ENCODE peak calls at places on chromosomes 1 and 21, in five cellular contexts. One of them, this sample, is unnamed.
A peak's percentile ranks its signal among the peaks of the same experiment; 100 is the strongest.

GRCh38 chr21:40128891-40129290 is 261.7 kb downstream of the PCP4 start:
- DNase-seq in thyroid gland: no peak
- DNase-seq in left ventricle myocardium inferior: no peak
- DNase-seq in stomach: no peak
- DNase-seq in lung: no peak
- DNase-seq in this sample: no peak

GRCh38 chr1:99681583-99681982 is 35.7 kb downstream of the PALMD start:
- DNase-seq in thyroid gland: no peak
- DNase-seq in left ventricle myocardium inferior: no peak
- DNase-seq in stomach: no peak
- DNase-seq in lung: no peak
- DNase-seq in this sample: no peak

GRCh38 chr1:25568834-25569598 is 25.6 kb downstream of the LDLRAP1 start:
- DNase-seq in thyroid gland: no peak
- DNase-seq in left ventricle myocardium inferior: no peak
- DNase-seq in stomach: no peak
- DNase-seq in lung: no peak
- DNase-seq in this sample: peak; percentile 87

GRCh38 chr1:199780948-199781347 is 246.6 kb upstream of the NR5A2 start:
- DNase-seq in thyroid gland: no peak
- DNase-seq in left ventricle myocardium inferior: no peak
- DNase-seq in stomach: no peak
- DNase-seq in lung: no peak
- DNase-seq in this sample: no peak

GRCh38 chr1:209455133-209455532 is 128.4 kb upstream of the CAMK1G start:
- DNase-seq in thyroid gland: no peak
- DNase-seq in left ventricle myocardium inferior: no peak
- DNase-seq in stomach: no peak
- DNase-seq in lung: no peak
- DNase-seq in this sample: no peak

GRCh38 chr21:16841917-16842316 is 670.9 kb upstream of the CXADR start:
- DNase-seq in thyroid gland: no peak
- DNase-seq in left ventricle myocardium inferior: no peak
- DNase-seq in stomach: no peak
- DNase-seq in lung: no peak
- DNase-seq in this sample: no peak

GRCh38 chr1:87330201-87330953 is 1.7 kb downstream of the LMO4 start:
- DNase-seq in thyroid gland: peak; percentile 42
- DNase-seq in left ventricle myocardium inferior: no peak
- DNase-seq in stomach: peak; percentile 34
- DNase-seq in lung: peak; percentile 34
- DNase-seq in this sample: peak; percentile 44

GRCh38 chr1:214552174-214552608 is 789 bp upstream of the PTPN14 start:
- DNase-seq in thyroid gland: peak; percentile 85
- DNase-seq in left ventricle myocardium inferior: peak; percentile 57
- DNase-seq in stomach: peak; percentile 79
- DNase-seq in lung: peak; percentile 81
- DNase-seq in this sample: peak; percentile 88

GRCh38 chr1:40311692-40312091 is 5.4 kb downstream of the COL9A2 start:
- DNase-seq in thyroid gland: no peak
- DNase-seq in left ventricle myocardium inferior: no peak
- DNase-seq in stomach: no peak
- DNase-seq in lung: no peak
- DNase-seq in this sample: no peak

GRCh38 chr1:160410412-160411005 is 10.1 kb downstream of the VANGL2 start:
- DNase-seq in thyroid gland: no peak
- DNase-seq in left ventricle myocardium inferior: no peak
- DNase-seq in stomach: no peak
- DNase-seq in lung: no peak
- DNase-seq in this sample: peak; percentile 62

GRCh38 chr1:197099444-197099843 is 32.4 kb upstream of the F13B start:
- DNase-seq in thyroid gland: no peak
- DNase-seq in left ventricle myocardium inferior: no peak
- DNase-seq in stomach: no peak
- DNase-seq in lung: no peak
- DNase-seq in this sample: no peak

GRCh38 chr1:13819637-13820036 is 119.6 kb downstream of the PRDM2 start:
- DNase-seq in thyroid gland: no peak
- DNase-seq in left ventricle myocardium inferior: no peak
- DNase-seq in stomach: no peak
- DNase-seq in lung: no peak
- DNase-seq in this sample: no peak

GRCh38 chr1:223076382-223076781 is 66.7 kb downstream of the TLR5 start:
- DNase-seq in thyroid gland: no peak
- DNase-seq in left ventricle myocardium inferior: peak; percentile 51
- DNase-seq in stomach: no peak
- DNase-seq in lung: no peak
- DNase-seq in this sample: no peak

GRCh38 chr1:74012583-74012982 is 185.4 kb downstream of the LRRIQ3 start:
- DNase-seq in thyroid gland: no peak
- DNase-seq in left ventricle myocardium inferior: no peak
- DNase-seq in stomach: no peak
- DNase-seq in lung: no peak
- DNase-seq in this sample: no peak

GRCh38 chr1:231159202-231159962 is 2.5 kb upstream of the TRIM67 start:
- DNase-seq in thyroid gland: no peak
- DNase-seq in left ventricle myocardium inferior: no peak
- DNase-seq in stomach: no peak
- DNase-seq in lung: no peak
- DNase-seq in this sample: no peak

GRCh38 chr1:19182223-19182622 is 27.8 kb downstream of the UBR4 start:
- DNase-seq in thyroid gland: no peak
- DNase-seq in left ventricle myocardium inferior: no peak
- DNase-seq in stomach: no peak
- DNase-seq in lung: no peak
- DNase-seq in this sample: no peak

GRCh38 chr1:182604835-182605164 is 611 bp upstream of the RGS16 start:
- DNase-seq in thyroid gland: no peak
- DNase-seq in left ventricle myocardium inferior: no peak
- DNase-seq in stomach: no peak
- DNase-seq in lung: no peak
- DNase-seq in this sample: no peak
- H3K4me1 ChIP-seq in thyroid gland: peaks cover 41% of the 10 kb centered on the region
- H3K4me1 ChIP-seq in left ventricle myocardium inferior: peaks cover 58% of the 10 kb centered on the region
- H3K4me1 ChIP-seq in stomach: peaks cover 30% of the 10 kb centered on the region
- H3K4me1 ChIP-seq in lung: no peaks in the 10 kb centered on the region
- H3K4me1 ChIP-seq in this sample: peaks cover 10% of the 10 kb centered on the region

GRCh38 chr1:61560385-61560784 is 164.6 kb downstream of the TM2D1 start:
- DNase-seq in thyroid gland: no peak
- DNase-seq in left ventricle myocardium inferior: no peak
- DNase-seq in stomach: no peak
- DNase-seq in lung: no peak
- DNase-seq in this sample: no peak
- H3K4me1 ChIP-seq in thyroid gland: no peaks in the 10 kb centered on the region
- H3K4me1 ChIP-seq in left ventricle myocardium inferior: peaks cover 4% of the 10 kb centered on the region
- H3K4me1 ChIP-seq in stomach: no peaks in the 10 kb centered on the region
- H3K4me1 ChIP-seq in lung: peaks cover 5% of the 10 kb centered on the region
- H3K4me1 ChIP-seq in this sample: no peaks in the 10 kb centered on the region

GRCh38 chr1:42183646-42184268 is 19.2 kb upstream of the GUCA2A start:
- DNase-seq in thyroid gland: no peak
- DNase-seq in left ventricle myocardium inferior: no peak
- DNase-seq in stomach: no peak
- DNase-seq in lung: no peak
- DNase-seq in this sample: no peak

GRCh38 chr1:42181687-42182086 is 17.1 kb upstream of the GUCA2A start:
- DNase-seq in thyroid gland: no peak
- DNase-seq in left ventricle myocardium inferior: no peak
- DNase-seq in stomach: no peak
- DNase-seq in lung: no peak
- DNase-seq in this sample: no peak

GRCh38 chr1:42184616-42185015 is 20.1 kb upstream of the GUCA2A start:
- DNase-seq in thyroid gland: no peak
- DNase-seq in left ventricle myocardium inferior: no peak
- DNase-seq in stomach: no peak
- DNase-seq in lung: no peak
- DNase-seq in this sample: no peak

GRCh38 chr1:42186172-42186571 is 21.6 kb upstream of the GUCA2A start:
- DNase-seq in thyroid gland: no peak
- DNase-seq in left ventricle myocardium inferior: no peak
- DNase-seq in stomach: no peak
- DNase-seq in lung: no peak
- DNase-seq in this sample: no peak

DNA sequence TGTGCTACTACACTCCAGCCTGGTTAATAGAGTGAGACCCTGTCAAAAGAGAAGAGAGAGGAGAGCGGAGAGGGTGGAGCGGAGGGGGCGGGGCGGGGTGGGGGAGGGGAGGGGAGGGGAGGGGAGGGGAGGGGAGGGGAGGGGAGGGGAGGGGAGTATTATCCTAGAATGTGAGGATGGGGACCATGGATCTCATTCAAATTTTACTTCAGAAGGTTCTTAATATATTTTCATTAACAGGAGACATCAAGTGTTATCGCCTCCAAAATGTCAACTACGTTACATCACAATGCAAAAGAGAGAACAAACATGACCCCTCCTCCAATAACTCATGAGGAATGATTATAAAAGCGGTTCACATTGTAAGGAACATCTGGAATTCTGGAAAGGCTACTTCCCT is 18.7 kb upstream of the GUCA2A start:
- DNase-seq in thyroid gland: no peak
- DNase-seq in left ventricle myocardium inferior: no peak
- DNase-seq in stomach: no peak
- DNase-seq in lung: no peak
- DNase-seq in this sample: no peak
- H3K4me1 ChIP-seq in thyroid gland: peaks cover under 1% of the 10 kb centered on the region
- H3K4me1 ChIP-seq in left ventricle myocardium inferior: peaks cover 21% of the 10 kb centered on the region
- H3K4me1 ChIP-seq in stomach: peaks cover 13% of the 10 kb centered on the region
- H3K4me1 ChIP-seq in lung: peaks cover 4% of the 10 kb centered on the region
- H3K4me1 ChIP-seq in this sample: peaks cover 7% of the 10 kb centered on the region

DNA sequence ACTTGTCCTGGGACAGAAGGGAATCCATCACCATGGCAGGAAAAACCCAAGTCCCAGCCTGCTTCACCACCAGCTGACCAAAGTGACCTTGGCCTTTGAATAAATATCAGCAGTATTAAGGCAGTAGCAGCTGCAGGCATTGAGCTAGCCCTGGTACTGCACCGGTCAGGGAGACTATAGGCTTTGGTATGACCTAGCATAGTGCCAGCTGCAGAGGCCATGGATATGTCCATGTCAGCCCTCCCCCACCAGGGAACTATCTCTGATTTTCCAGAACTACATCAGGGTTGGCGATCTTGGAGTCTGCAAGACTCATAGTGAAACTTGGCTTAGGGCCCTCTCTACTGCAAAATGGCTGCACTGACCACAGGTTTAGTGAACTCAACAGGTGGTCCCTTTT is 49.2 kb upstream of the FAM20B start:
- DNase-seq in thyroid gland: no peak
- DNase-seq in left ventricle myocardium inferior: no peak
- DNase-seq in stomach: no peak
- DNase-seq in lung: no peak
- DNase-seq in this sample: no peak
- H3K4me1 ChIP-seq in thyroid gland: no peaks in the 10 kb centered on the region
- H3K4me1 ChIP-seq in left ventricle myocardium inferior: peaks cover 8% of the 10 kb centered on the region
- H3K4me1 ChIP-seq in stomach: no peaks in the 10 kb centered on the region
- H3K4me1 ChIP-seq in lung: no peaks in the 10 kb centered on the region
- H3K4me1 ChIP-seq in this sample: peaks cover 9% of the 10 kb centered on the region

DNA sequence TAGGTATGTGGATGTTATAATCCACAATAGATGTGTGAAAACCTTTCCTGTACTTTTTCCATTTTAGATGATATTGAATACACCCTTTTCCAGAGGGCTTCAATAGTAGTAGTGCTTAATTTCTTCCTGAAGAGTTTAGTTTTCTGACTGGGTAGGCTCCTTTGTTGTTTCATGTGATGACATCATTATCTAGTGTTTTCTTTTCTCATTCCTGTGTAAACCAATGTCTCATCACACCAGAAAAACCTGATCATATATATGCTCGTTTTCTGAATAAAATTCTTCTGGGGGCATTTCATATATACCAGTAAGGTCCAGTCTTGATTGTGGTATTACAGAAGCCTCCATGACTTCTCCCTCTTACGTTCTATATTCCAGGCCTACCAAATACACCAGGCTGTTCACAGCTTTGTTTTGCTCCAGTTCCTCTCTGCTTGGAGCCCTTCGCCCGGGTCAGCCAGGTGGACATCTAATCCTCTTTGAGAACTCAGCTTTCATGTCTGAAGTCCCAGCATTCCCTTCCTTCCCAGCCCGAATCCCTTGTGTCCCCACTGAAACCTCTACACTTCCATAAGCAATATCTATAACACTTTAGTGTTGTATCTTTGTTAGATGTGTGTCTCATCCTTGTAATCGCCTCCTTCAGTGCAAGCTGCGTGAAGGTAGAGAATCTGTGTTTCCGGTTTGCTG is 1.8 kb downstream of the RNF11 start:
- DNase-seq in thyroid gland: peak; percentile 39
- DNase-seq in left ventricle myocardium inferior: no peak
- DNase-seq in stomach: no peak
- DNase-seq in lung: no peak
- DNase-seq in this sample: peak; percentile 30
- H3K4me1 ChIP-seq in thyroid gland: peaks cover 43% of the 10 kb centered on the region
- H3K4me1 ChIP-seq in left ventricle myocardium inferior: peaks cover 80% of the 10 kb centered on the region
- H3K4me1 ChIP-seq in stomach: peaks cover 37% of the 10 kb centered on the region
- H3K4me1 ChIP-seq in lung: peaks cover 16% of the 10 kb centered on the region
- H3K4me1 ChIP-seq in this sample: peaks cover 31% of the 10 kb centered on the region

This sample was measured in hepatocyte.